ENCODE peak calls at places on chromosomes 7 and 10, in five cellular contexts. One of them, this sample, is unnamed.

GRCh38 chr10:17175551-17175950 is 25.9 kb downstream of the TRDMT1 start:
- DNase-seq in fibroblast of lung: peak
- DNase-seq in coronary artery: no peak
- DNase-seq in foreskin fibroblast: peak
- DNase-seq in bronchial epithelial cell: peak
- DNase-seq in this sample: peak

GRCh38 chr7:74625446-74625845 is 32.1 kb upstream of the GTF2I start:
- DNase-seq in fibroblast of lung: peak
- DNase-seq in coronary artery: no peak
- DNase-seq in foreskin fibroblast: peak
- DNase-seq in bronchial epithelial cell: peak
- DNase-seq in this sample: peak

GRCh38 chr10:62924344-62924748 is 108.2 kb upstream of the EGR2 start:
- DNase-seq in fibroblast of lung: no peak
- DNase-seq in coronary artery: no peak
- DNase-seq in foreskin fibroblast: no peak
- DNase-seq in bronchial epithelial cell: no peak
- DNase-seq in this sample: no peak

GRCh38 chr7:17007841-17008240 is 126.1 kb upstream of the AGR3 start:
- DNase-seq in fibroblast of lung: peak
- DNase-seq in coronary artery: no peak
- DNase-seq in foreskin fibroblast: no peak
- DNase-seq in bronchial epithelial cell: peak
- DNase-seq in this sample: no peak

GRCh38 chr10:93851169-93851568 is 42.6 kb upstream of the SLC35G1 start:
- DNase-seq in fibroblast of lung: no peak
- DNase-seq in coronary artery: no peak
- DNase-seq in foreskin fibroblast: no peak
- DNase-seq in bronchial epithelial cell: no peak
- DNase-seq in this sample: no peak

GRCh38 chr10:132972149-132972985 is 30.0 kb upstream of the CFAP46 start:
- DNase-seq in fibroblast of lung: no peak
- DNase-seq in coronary artery: no peak
- DNase-seq in foreskin fibroblast: no peak
- DNase-seq in bronchial epithelial cell: no peak
- DNase-seq in this sample: no peak

GRCh38 chr10:92822060-92822634 is 26.2 kb upstream of the EXOC6 start:
- DNase-seq in fibroblast of lung: peak
- DNase-seq in coronary artery: no peak
- DNase-seq in foreskin fibroblast: peak
- DNase-seq in bronchial epithelial cell: peak
- DNase-seq in this sample: peak

GRCh38 chr10:16520900-16521299 is 779 bp downstream of the C1QL3 start:
- DNase-seq in fibroblast of lung: peak
- DNase-seq in coronary artery: no peak
- DNase-seq in foreskin fibroblast: peak
- DNase-seq in bronchial epithelial cell: no peak
- DNase-seq in this sample: peak

GRCh38 chr7:8232999-8233847 is 28.7 kb downstream of the ICA1 start:
- DNase-seq in fibroblast of lung: peak
- DNase-seq in coronary artery: no peak
- DNase-seq in foreskin fibroblast: no peak
- DNase-seq in bronchial epithelial cell: peak
- DNase-seq in this sample: no peak

GRCh38 chr7:111089822-111090426 is 1.0 kb upstream of the LRRN3 start:
- DNase-seq in fibroblast of lung: peak
- DNase-seq in coronary artery: no peak
- DNase-seq in foreskin fibroblast: peak
- DNase-seq in bronchial epithelial cell: peak
- DNase-seq in this sample: peak

GRCh38 chr7:68336534-68336933 is 1261.7 kb upstream of the AUTS2 start:
- DNase-seq in fibroblast of lung: no peak
- DNase-seq in coronary artery: no peak
- DNase-seq in foreskin fibroblast: no peak
- DNase-seq in bronchial epithelial cell: no peak
- DNase-seq in this sample: no peak

GRCh38 chr10:101260764-101261341 is 31.6 kb upstream of the LBX1 start:
- DNase-seq in fibroblast of lung: no peak
- DNase-seq in coronary artery: no peak
- DNase-seq in foreskin fibroblast: no peak
- DNase-seq in bronchial epithelial cell: no peak
- DNase-seq in this sample: no peak

GRCh38 chr7:16062269-16062668 is 359.1 kb downstream of the CRPPA start:
- DNase-seq in fibroblast of lung: peak
- DNase-seq in coronary artery: no peak
- DNase-seq in foreskin fibroblast: peak
- DNase-seq in bronchial epithelial cell: no peak
- DNase-seq in this sample: peak

GRCh38 chr10:73867126-73867807 is 7.1 kb downstream of the CAMK2G start:
- DNase-seq in fibroblast of lung: no peak
- DNase-seq in coronary artery: no peak
- DNase-seq in foreskin fibroblast: no peak
- DNase-seq in bronchial epithelial cell: no peak
- DNase-seq in this sample: no peak

GRCh38 chr10:123035467-123036086 is 26.8 kb downstream of the ACADSB start:
- DNase-seq in fibroblast of lung: no peak
- DNase-seq in coronary artery: no peak
- DNase-seq in foreskin fibroblast: no peak
- DNase-seq in bronchial epithelial cell: no peak
- DNase-seq in this sample: no peak

GRCh38 chr7:131537581-131537980 is 18.8 kb downstream of the PODXL start:
- DNase-seq in fibroblast of lung: peak
- DNase-seq in coronary artery: no peak
- DNase-seq in foreskin fibroblast: no peak
- DNase-seq in bronchial epithelial cell: no peak
- DNase-seq in this sample: peak

GRCh38 chr7:778271-778967 is 51.3 kb upstream of the PRKAR1B start:
- DNase-seq in fibroblast of lung: no peak
- DNase-seq in coronary artery: no peak
- DNase-seq in foreskin fibroblast: no peak
- DNase-seq in bronchial epithelial cell: no peak
- DNase-seq in this sample: no peak

GRCh38 chr10:30701471-30702173 is 72.1 kb upstream of the LYZL2 start:
- DNase-seq in fibroblast of lung: peak
- DNase-seq in coronary artery: no peak
- DNase-seq in foreskin fibroblast: peak
- DNase-seq in bronchial epithelial cell: no peak
- DNase-seq in this sample: peak

GRCh38 chr10:121803611-121804010 is 124.2 kb downstream of the ATE1 start:
- DNase-seq in fibroblast of lung: no peak
- DNase-seq in coronary artery: no peak
- DNase-seq in foreskin fibroblast: no peak
- DNase-seq in bronchial epithelial cell: no peak
- DNase-seq in this sample: no peak

GRCh38 chr10:34964166-34964800 is 125.9 kb downstream of the CUL2 start:
- DNase-seq in fibroblast of lung: no peak
- DNase-seq in coronary artery: no peak
- DNase-seq in foreskin fibroblast: no peak
- DNase-seq in bronchial epithelial cell: no peak
- DNase-seq in this sample: no peak

GRCh38 chr7:128032605-128033235 is 1.5 kb upstream of the LRRC4 start:
- DNase-seq in fibroblast of lung: peak
- DNase-seq in coronary artery: no peak
- DNase-seq in foreskin fibroblast: peak
- DNase-seq in bronchial epithelial cell: no peak
- DNase-seq in this sample: no peak

GRCh38 chr7:123649956-123650355 is 5.7 kb upstream of the LMOD2 start:
- DNase-seq in fibroblast of lung: peak
- DNase-seq in coronary artery: no peak
- DNase-seq in foreskin fibroblast: no peak
- DNase-seq in bronchial epithelial cell: peak
- DNase-seq in this sample: no peak

GRCh38 chr7:32290015-32290414 is 200.2 kb downstream of the LSM5 start:
- DNase-seq in fibroblast of lung: no peak
- DNase-seq in coronary artery: no peak
- DNase-seq in foreskin fibroblast: no peak
- DNase-seq in bronchial epithelial cell: no peak
- DNase-seq in this sample: no peak

DNA sequence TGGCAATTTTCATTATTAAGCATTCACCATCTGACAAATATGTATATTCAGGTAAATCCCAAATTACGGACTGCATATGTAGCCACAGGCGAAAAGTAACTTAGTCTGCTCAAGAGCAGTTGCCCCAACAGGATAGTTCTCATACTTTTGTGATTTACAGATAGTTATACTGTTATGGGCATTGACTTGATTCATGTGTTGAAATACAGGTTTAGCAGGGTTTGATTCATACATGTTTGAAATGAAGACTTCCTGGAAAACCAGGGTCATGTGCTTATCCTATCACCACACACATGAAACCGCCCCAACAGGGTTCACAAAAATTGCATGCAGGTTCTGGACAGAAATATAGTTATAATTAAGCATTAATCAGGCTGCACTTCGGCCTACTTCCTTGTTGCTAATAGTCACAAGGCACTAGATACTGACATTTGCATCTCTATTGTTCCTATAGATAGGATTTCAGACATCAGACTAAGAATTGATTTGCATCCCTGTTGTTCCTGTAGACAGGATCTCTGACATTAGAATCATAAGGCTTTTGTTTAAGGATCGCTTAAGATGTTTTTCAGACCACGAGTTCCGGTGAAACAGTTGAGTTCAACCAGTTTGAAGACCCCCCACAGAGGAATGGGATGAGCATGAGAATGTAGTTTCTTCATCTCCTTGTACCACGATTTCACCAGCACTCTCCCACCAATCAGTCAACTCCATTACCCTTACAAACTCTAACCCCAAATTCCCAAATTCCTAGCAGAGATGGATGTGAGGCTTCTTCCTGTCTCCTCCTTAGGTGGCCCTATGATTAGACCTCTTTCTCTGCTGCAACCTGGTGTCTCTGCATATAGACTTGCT is 2.0 kb upstream of the ZNF398 start:
- DNase-seq in fibroblast of lung: no peak
- DNase-seq in coronary artery: no peak
- DNase-seq in foreskin fibroblast: no peak
- DNase-seq in bronchial epithelial cell: peak
- DNase-seq in this sample: no peak
- H3K4me3 ChIP-seq in fibroblast of lung: no peak
- H3K4me3 ChIP-seq in coronary artery: no peak
- H3K4me3 ChIP-seq in foreskin fibroblast: no peak
- H3K4me3 ChIP-seq in bronchial epithelial cell: no peak
- H3K4me3 ChIP-seq in this sample: no peak

DNA sequence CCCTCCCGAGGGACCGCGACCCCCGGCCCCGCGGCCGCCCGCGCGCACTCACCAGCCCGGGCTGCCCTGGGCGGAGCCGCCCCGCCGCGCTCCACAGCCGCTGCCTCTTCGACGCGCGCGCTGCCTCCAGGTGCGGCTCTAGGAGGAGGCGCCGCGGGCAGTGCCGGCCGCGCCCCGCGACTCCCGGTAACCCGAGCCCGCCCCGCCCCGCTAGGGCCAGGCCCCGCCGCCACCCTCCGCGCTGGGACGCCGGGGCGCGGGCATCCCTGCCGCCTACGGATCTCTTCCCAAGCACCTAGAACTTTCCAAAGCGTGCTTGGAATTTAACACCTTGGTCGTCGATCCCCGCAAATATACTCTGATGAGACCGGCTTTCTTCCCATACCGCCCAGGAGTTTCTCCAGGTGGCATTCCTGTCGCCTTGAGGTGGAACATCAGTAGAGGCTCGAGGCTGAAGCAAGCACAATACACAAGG is at the start of gene SLC26A5:
- DNase-seq in fibroblast of lung: no peak
- DNase-seq in coronary artery: no peak
- DNase-seq in foreskin fibroblast: peak
- DNase-seq in bronchial epithelial cell: peak
- DNase-seq in this sample: no peak
- H3K4me3 ChIP-seq in fibroblast of lung: peak
- H3K4me3 ChIP-seq in coronary artery: peak
- H3K4me3 ChIP-seq in foreskin fibroblast: peak
- H3K4me3 ChIP-seq in bronchial epithelial cell: peak
- H3K4me3 ChIP-seq in this sample: peak

GRCh38 chr7:99576251-99576650 is 17.8 kb downstream of the ZNF655 start:
- DNase-seq in fibroblast of lung: no peak
- DNase-seq in coronary artery: no peak
- DNase-seq in foreskin fibroblast: no peak
- DNase-seq in bronchial epithelial cell: no peak
- DNase-seq in this sample: no peak

GRCh38 chr7:99579281-99579955 is 18.6 kb upstream of the TMEM225B start:
- DNase-seq in fibroblast of lung: no peak
- DNase-seq in coronary artery: no peak
- DNase-seq in foreskin fibroblast: peak
- DNase-seq in bronchial epithelial cell: no peak
- DNase-seq in this sample: no peak

GRCh38 chr7:99579956-99580777 is 17.9 kb upstream of the TMEM225B start:
- DNase-seq in fibroblast of lung: peak
- DNase-seq in coronary artery: no peak
- DNase-seq in foreskin fibroblast: peak
- DNase-seq in bronchial epithelial cell: peak
- DNase-seq in this sample: peak
- H3K4me3 ChIP-seq in fibroblast of lung: peak
- H3K4me3 ChIP-seq in coronary artery: peak
- H3K4me3 ChIP-seq in foreskin fibroblast: peak
- H3K4me3 ChIP-seq in bronchial epithelial cell: peak
- H3K4me3 ChIP-seq in this sample: peak

GRCh38 chr7:112449902-112450806 is at the start of gene IFRD1:
- DNase-seq in fibroblast of lung: peak
- DNase-seq in coronary artery: peak
- DNase-seq in foreskin fibroblast: peak
- DNase-seq in bronchial epithelial cell: peak
- DNase-seq in this sample: peak

GRCh38 chr7:112453505-112454171 is 3.4 kb downstream of the IFRD1 start:
- DNase-seq in fibroblast of lung: peak
- DNase-seq in coronary artery: no peak
- DNase-seq in foreskin fibroblast: peak
- DNase-seq in bronchial epithelial cell: peak
- DNase-seq in this sample: peak

GRCh38 chr7:112449353-112449752 is 907 bp upstream of the IFRD1 start:
- DNase-seq in fibroblast of lung: peak
- DNase-seq in coronary artery: no peak
- DNase-seq in foreskin fibroblast: peak
- DNase-seq in bronchial epithelial cell: peak
- DNase-seq in this sample: no peak

GRCh38 chr7:112450807-112451661 is 774 bp downstream of the IFRD1 start:
- DNase-seq in fibroblast of lung: peak
- DNase-seq in coronary artery: peak
- DNase-seq in foreskin fibroblast: peak
- DNase-seq in bronchial epithelial cell: peak
- DNase-seq in this sample: peak

DNA sequence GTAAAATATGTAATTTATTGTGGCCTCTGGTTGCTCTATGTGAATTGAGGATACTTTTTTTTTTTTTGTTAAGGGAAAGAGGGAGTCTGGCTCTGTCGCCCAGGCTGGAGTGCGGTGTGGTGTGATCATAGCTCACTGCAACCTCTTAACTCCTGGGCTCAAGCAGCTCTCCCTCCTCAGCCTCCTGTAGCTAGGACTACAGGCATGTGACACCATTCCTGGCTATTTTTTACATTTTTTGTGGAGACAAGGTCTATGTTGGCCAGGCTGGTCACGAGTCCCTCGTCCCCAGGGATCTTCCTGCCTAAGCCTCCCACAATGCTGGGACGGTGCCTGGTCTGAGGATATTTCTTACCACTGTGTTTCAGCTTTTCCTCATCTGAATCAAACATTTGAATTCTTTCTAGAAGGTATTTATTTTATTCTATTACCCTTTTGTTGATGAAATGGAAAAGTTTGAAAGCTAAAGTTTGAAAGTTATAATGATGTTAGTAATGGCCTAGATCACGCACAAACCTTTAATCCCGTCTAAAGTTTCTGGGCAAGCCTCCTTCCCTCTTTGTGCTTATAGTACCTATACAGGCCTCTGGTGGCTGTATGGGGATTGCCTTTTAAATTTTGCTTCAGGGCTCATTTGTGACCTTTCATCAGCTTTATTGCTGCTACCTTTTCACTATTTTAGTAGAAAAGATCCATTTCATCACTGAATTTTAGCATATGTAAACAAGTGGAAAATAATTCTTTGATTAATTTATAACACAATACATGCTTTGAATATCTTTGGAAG is 2.0 kb downstream of the IFRD1 start:
- DNase-seq in fibroblast of lung: peak
- DNase-seq in coronary artery: peak
- DNase-seq in foreskin fibroblast: peak
- DNase-seq in bronchial epithelial cell: peak
- DNase-seq in this sample: peak
- H3K4me3 ChIP-seq in fibroblast of lung: peak
- H3K4me3 ChIP-seq in coronary artery: peak
- H3K4me3 ChIP-seq in foreskin fibroblast: peak
- H3K4me3 ChIP-seq in bronchial epithelial cell: peak
- H3K4me3 ChIP-seq in this sample: peak